ENCODE peak calls at places on chromosome 16, in seven cellular contexts. One of them, this sample, is unnamed.

GRCh38 chr16:27106305-27106704 is 39.6 kb downstream of the C16orf82 start:
- DNase-seq in H1: no peak
- DNase-seq in WTC11: no peak
- DNase-seq in CD4-positive, CD25-positive, alpha-beta regulatory T cell: no peak
- DNase-seq in AG04450: no peak
- DNase-seq in stimulated activated CD4-positive, alpha-beta T cell treated with anti-CD3 and anti-CD28 coated beads, Interleukin-2, amount 100 ng/mL, for 24 hours: no peak
- DNase-seq in A549: no peak
- DNase-seq in this sample: no peak

GRCh38 chr16:75202069-75202590 is 4.8 kb downstream of the CTRB2 start:
- DNase-seq in stimulated activated CD4-positive, alpha-beta T cell treated with anti-CD3 and anti-CD28 coated beads, Interleukin-2, amount 100 ng/mL, for 24 hours: no peak
- DNase-seq in WTC11: peak; percentile 4
- DNase-seq in A549: no peak
- DNase-seq in CD4-positive, CD25-positive, alpha-beta regulatory T cell: no peak
- DNase-seq in H1: no peak
- DNase-seq in AG04450: no peak
- DNase-seq in this sample: no peak

GRCh38 chr16:7849891-7850290 is 517.2 kb downstream of the RBFOX1 start:
- DNase-seq in WTC11: no peak
- DNase-seq in CD4-positive, CD25-positive, alpha-beta regulatory T cell: no peak
- DNase-seq in H1: no peak
- DNase-seq in A549: no peak
- DNase-seq in AG04450: no peak
- DNase-seq in stimulated activated CD4-positive, alpha-beta T cell treated with anti-CD3 and anti-CD28 coated beads, Interleukin-2, amount 100 ng/mL, for 24 hours: no peak
- DNase-seq in this sample: no peak

GRCh38 chr16:58493756-58494431 is 6.0 kb upstream of the NDRG4 start:
- DNase-seq in WTC11: no peak
- DNase-seq in CD4-positive, CD25-positive, alpha-beta regulatory T cell: no peak
- DNase-seq in H1: no peak
- DNase-seq in AG04450: no peak
- DNase-seq in A549: no peak
- DNase-seq in stimulated activated CD4-positive, alpha-beta T cell treated with anti-CD3 and anti-CD28 coated beads, Interleukin-2, amount 100 ng/mL, for 24 hours: no peak
- DNase-seq in this sample: no peak

GRCh38 chr16:70737377-70738082 is 51.7 kb upstream of the MTSS2 start:
- DNase-seq in stimulated activated CD4-positive, alpha-beta T cell treated with anti-CD3 and anti-CD28 coated beads, Interleukin-2, amount 100 ng/mL, for 24 hours: peak; percentile 79
- DNase-seq in A549: no peak
- DNase-seq in H1: no peak
- DNase-seq in CD4-positive, CD25-positive, alpha-beta regulatory T cell: peak; percentile 56
- DNase-seq in AG04450: peak; percentile 97
- DNase-seq in WTC11: no peak
- DNase-seq in this sample: peak; percentile 66

GRCh38 chr16:20904507-20905079 is 4.0 kb downstream of the LYRM1 start:
- DNase-seq in H1: no peak
- DNase-seq in stimulated activated CD4-positive, alpha-beta T cell treated with anti-CD3 and anti-CD28 coated beads, Interleukin-2, amount 100 ng/mL, for 24 hours: peak; percentile 20
- DNase-seq in AG04450: no peak
- DNase-seq in CD4-positive, CD25-positive, alpha-beta regulatory T cell: no peak
- DNase-seq in WTC11: no peak
- DNase-seq in A549: no peak
- DNase-seq in this sample: no peak

GRCh38 chr16:15644306-15644961 is 1.5 kb upstream of the MARF1 start:
- DNase-seq in stimulated activated CD4-positive, alpha-beta T cell treated with anti-CD3 and anti-CD28 coated beads, Interleukin-2, amount 100 ng/mL, for 24 hours: no peak
- DNase-seq in AG04450: no peak
- DNase-seq in CD4-positive, CD25-positive, alpha-beta regulatory T cell: no peak
- DNase-seq in WTC11: no peak
- DNase-seq in A549: peak; percentile 54
- DNase-seq in H1: no peak
- DNase-seq in this sample: no peak

GRCh38 chr16:54649846-54650245 is 280.8 kb upstream of the IRX5 start:
- DNase-seq in WTC11: no peak
- DNase-seq in AG04450: no peak
- DNase-seq in CD4-positive, CD25-positive, alpha-beta regulatory T cell: no peak
- DNase-seq in H1: no peak
- DNase-seq in A549: no peak
- DNase-seq in stimulated activated CD4-positive, alpha-beta T cell treated with anti-CD3 and anti-CD28 coated beads, Interleukin-2, amount 100 ng/mL, for 24 hours: no peak
- DNase-seq in this sample: no peak

GRCh38 chr16:56613706-56614105 is 5.3 kb downstream of the MT2A start:
- DNase-seq in A549: no peak
- DNase-seq in WTC11: no peak
- DNase-seq in H1: no peak
- DNase-seq in CD4-positive, CD25-positive, alpha-beta regulatory T cell: no peak
- DNase-seq in stimulated activated CD4-positive, alpha-beta T cell treated with anti-CD3 and anti-CD28 coated beads, Interleukin-2, amount 100 ng/mL, for 24 hours: no peak
- DNase-seq in AG04450: no peak
- DNase-seq in this sample: no peak

GRCh38 chr16:86946396-86946795 is 368.0 kb downstream of the FOXL1 start:
- DNase-seq in stimulated activated CD4-positive, alpha-beta T cell treated with anti-CD3 and anti-CD28 coated beads, Interleukin-2, amount 100 ng/mL, for 24 hours: no peak
- DNase-seq in WTC11: peak; percentile 28
- DNase-seq in CD4-positive, CD25-positive, alpha-beta regulatory T cell: no peak
- DNase-seq in AG04450: no peak
- DNase-seq in A549: peak; percentile 11
- DNase-seq in H1: no peak
- DNase-seq in this sample: peak; percentile 76

GRCh38 chr16:2237076-2237551 is 870 bp downstream of the DNASE1L2 start:
- DNase-seq in stimulated activated CD4-positive, alpha-beta T cell treated with anti-CD3 and anti-CD28 coated beads, Interleukin-2, amount 100 ng/mL, for 24 hours: no peak
- DNase-seq in AG04450: no peak
- DNase-seq in A549: no peak
- DNase-seq in H1: peak; percentile 64
- DNase-seq in CD4-positive, CD25-positive, alpha-beta regulatory T cell: no peak
- DNase-seq in WTC11: no peak
- DNase-seq in this sample: peak; percentile 88

GRCh38 chr16:86824751-86825310 is 246.5 kb downstream of the FOXL1 start:
- DNase-seq in H1: no peak
- DNase-seq in stimulated activated CD4-positive, alpha-beta T cell treated with anti-CD3 and anti-CD28 coated beads, Interleukin-2, amount 100 ng/mL, for 24 hours: no peak
- DNase-seq in WTC11: no peak
- DNase-seq in A549: no peak
- DNase-seq in CD4-positive, CD25-positive, alpha-beta regulatory T cell: no peak
- DNase-seq in AG04450: no peak
- DNase-seq in this sample: no peak

GRCh38 chr16:83968483-83968865 is 430 bp downstream of the NECAB2 start:
- DNase-seq in stimulated activated CD4-positive, alpha-beta T cell treated with anti-CD3 and anti-CD28 coated beads, Interleukin-2, amount 100 ng/mL, for 24 hours: no peak
- DNase-seq in A549: no peak
- DNase-seq in H1: no peak
- DNase-seq in AG04450: no peak
- DNase-seq in CD4-positive, CD25-positive, alpha-beta regulatory T cell: no peak
- DNase-seq in WTC11: no peak
- DNase-seq in this sample: peak; percentile 93

GRCh38 chr16:56192644-56192960 is 1.3 kb downstream of the GNAO1 start:
- DNase-seq in AG04450: no peak
- DNase-seq in WTC11: no peak
- DNase-seq in A549: no peak
- DNase-seq in CD4-positive, CD25-positive, alpha-beta regulatory T cell: no peak
- DNase-seq in H1: no peak
- DNase-seq in stimulated activated CD4-positive, alpha-beta T cell treated with anti-CD3 and anti-CD28 coated beads, Interleukin-2, amount 100 ng/mL, for 24 hours: no peak
- DNase-seq in this sample: no peak

GRCh38 chr16:85659336-85659735 is 29.4 kb downstream of the GINS2 start:
- DNase-seq in A549: no peak
- DNase-seq in H1: no peak
- DNase-seq in stimulated activated CD4-positive, alpha-beta T cell treated with anti-CD3 and anti-CD28 coated beads, Interleukin-2, amount 100 ng/mL, for 24 hours: no peak
- DNase-seq in AG04450: no peak
- DNase-seq in WTC11: no peak
- DNase-seq in CD4-positive, CD25-positive, alpha-beta regulatory T cell: no peak
- DNase-seq in this sample: no peak

GRCh38 chr16:12252616-12253015 is 276.1 kb downstream of the SNX29 start:
- DNase-seq in H1: no peak
- DNase-seq in AG04450: no peak
- DNase-seq in CD4-positive, CD25-positive, alpha-beta regulatory T cell: no peak
- DNase-seq in WTC11: no peak
- DNase-seq in stimulated activated CD4-positive, alpha-beta T cell treated with anti-CD3 and anti-CD28 coated beads, Interleukin-2, amount 100 ng/mL, for 24 hours: no peak
- DNase-seq in A549: no peak
- DNase-seq in this sample: no peak

GRCh38 chr16:87127061-87127765 is 190.0 kb downstream of the C16orf95 start:
- DNase-seq in AG04450: no peak
- DNase-seq in stimulated activated CD4-positive, alpha-beta T cell treated with anti-CD3 and anti-CD28 coated beads, Interleukin-2, amount 100 ng/mL, for 24 hours: no peak
- DNase-seq in CD4-positive, CD25-positive, alpha-beta regulatory T cell: no peak
- DNase-seq in WTC11: no peak
- DNase-seq in A549: no peak
- DNase-seq in H1: no peak
- DNase-seq in this sample: peak; percentile 60

GRCh38 chr16:65249768-65250167 is 127.9 kb upstream of the CDH11 start:
- DNase-seq in WTC11: peak; percentile 25
- DNase-seq in stimulated activated CD4-positive, alpha-beta T cell treated with anti-CD3 and anti-CD28 coated beads, Interleukin-2, amount 100 ng/mL, for 24 hours: no peak
- DNase-seq in A549: no peak
- DNase-seq in H1: no peak
- DNase-seq in CD4-positive, CD25-positive, alpha-beta regulatory T cell: no peak
- DNase-seq in AG04450: no peak
- DNase-seq in this sample: no peak

GRCh38 chr16:12260647-12261262 is 284.2 kb downstream of the SNX29 start:
- DNase-seq in AG04450: peak; percentile 55
- DNase-seq in CD4-positive, CD25-positive, alpha-beta regulatory T cell: no peak
- DNase-seq in WTC11: peak; percentile 62
- DNase-seq in A549: peak; percentile 71
- DNase-seq in stimulated activated CD4-positive, alpha-beta T cell treated with anti-CD3 and anti-CD28 coated beads, Interleukin-2, amount 100 ng/mL, for 24 hours: no peak
- DNase-seq in H1: peak; percentile 56
- DNase-seq in this sample: peak; percentile 85

GRCh38 chr16:46691720-46692119 is 2.3 kb downstream of the ORC6 start:
- DNase-seq in CD4-positive, CD25-positive, alpha-beta regulatory T cell: no peak
- DNase-seq in H1: no peak
- DNase-seq in A549: no peak
- DNase-seq in WTC11: no peak
- DNase-seq in AG04450: no peak
- DNase-seq in stimulated activated CD4-positive, alpha-beta T cell treated with anti-CD3 and anti-CD28 coated beads, Interleukin-2, amount 100 ng/mL, for 24 hours: no peak
- DNase-seq in this sample: no peak

GRCh38 chr16:10916534-10916933 is 25.7 kb downstream of the DEXI start:
- DNase-seq in AG04450: no peak
- DNase-seq in WTC11: no peak
- DNase-seq in stimulated activated CD4-positive, alpha-beta T cell treated with anti-CD3 and anti-CD28 coated beads, Interleukin-2, amount 100 ng/mL, for 24 hours: no peak
- DNase-seq in CD4-positive, CD25-positive, alpha-beta regulatory T cell: no peak
- DNase-seq in A549: no peak
- DNase-seq in H1: no peak
- DNase-seq in this sample: no peak

GRCh38 chr16:30600215-30600614 is 10.0 kb downstream of the ZNF689 start:
- DNase-seq in AG04450: no peak
- DNase-seq in H1: no peak
- DNase-seq in CD4-positive, CD25-positive, alpha-beta regulatory T cell: no peak
- DNase-seq in A549: no peak
- DNase-seq in WTC11: no peak
- DNase-seq in stimulated activated CD4-positive, alpha-beta T cell treated with anti-CD3 and anti-CD28 coated beads, Interleukin-2, amount 100 ng/mL, for 24 hours: no peak
- DNase-seq in this sample: no peak

GRCh38 chr16:24291932-24292331 is 35.8 kb downstream of the CACNG3 start:
- DNase-seq in WTC11: no peak
- DNase-seq in A549: no peak
- DNase-seq in H1: no peak
- DNase-seq in AG04450: no peak
- DNase-seq in stimulated activated CD4-positive, alpha-beta T cell treated with anti-CD3 and anti-CD28 coated beads, Interleukin-2, amount 100 ng/mL, for 24 hours: no peak
- DNase-seq in CD4-positive, CD25-positive, alpha-beta regulatory T cell: no peak
- DNase-seq in this sample: no peak

GRCh38 chr16:21083729-21084268 is 66.8 kb downstream of the DNAH3 start:
- DNase-seq in A549: peak; percentile 52
- DNase-seq in stimulated activated CD4-positive, alpha-beta T cell treated with anti-CD3 and anti-CD28 coated beads, Interleukin-2, amount 100 ng/mL, for 24 hours: peak; percentile 57
- DNase-seq in AG04450: no peak
- DNase-seq in CD4-positive, CD25-positive, alpha-beta regulatory T cell: peak; percentile 9
- DNase-seq in H1: peak; percentile 90
- DNase-seq in WTC11: peak; percentile 81
- DNase-seq in this sample: peak; percentile 61

GRCh38 chr16:50889746-50890145 is 147.9 kb downstream of the CYLD start:
- DNase-seq in WTC11: no peak
- DNase-seq in CD4-positive, CD25-positive, alpha-beta regulatory T cell: no peak
- DNase-seq in H1: peak; percentile 2
- DNase-seq in AG04450: no peak
- DNase-seq in stimulated activated CD4-positive, alpha-beta T cell treated with anti-CD3 and anti-CD28 coated beads, Interleukin-2, amount 100 ng/mL, for 24 hours: no peak
- DNase-seq in A549: no peak
- DNase-seq in this sample: no peak

GRCh38 chr16:89115216-89115949 is 21.7 kb downstream of the ACSF3 start:
- DNase-seq in WTC11: no peak
- DNase-seq in H1: no peak
- DNase-seq in stimulated activated CD4-positive, alpha-beta T cell treated with anti-CD3 and anti-CD28 coated beads, Interleukin-2, amount 100 ng/mL, for 24 hours: peak; percentile 84
- DNase-seq in AG04450: no peak
- DNase-seq in A549: no peak
- DNase-seq in CD4-positive, CD25-positive, alpha-beta regulatory T cell: peak; percentile 88
- DNase-seq in this sample: no peak

GRCh38 chr16:13957197-13958078 is 37.5 kb downstream of the ERCC4 start:
- DNase-seq in AG04450: peak; percentile 80
- DNase-seq in CD4-positive, CD25-positive, alpha-beta regulatory T cell: no peak
- DNase-seq in A549: peak; percentile 99
- DNase-seq in WTC11: no peak
- DNase-seq in H1: no peak
- DNase-seq in stimulated activated CD4-positive, alpha-beta T cell treated with anti-CD3 and anti-CD28 coated beads, Interleukin-2, amount 100 ng/mL, for 24 hours: peak; percentile 17
- DNase-seq in this sample: no peak

GRCh38 chr16:84878770-84879169 is 59.0 kb downstream of the CRISPLD2 start:
- DNase-seq in stimulated activated CD4-positive, alpha-beta T cell treated with anti-CD3 and anti-CD28 coated beads, Interleukin-2, amount 100 ng/mL, for 24 hours: no peak
- DNase-seq in H1: no peak
- DNase-seq in AG04450: no peak
- DNase-seq in CD4-positive, CD25-positive, alpha-beta regulatory T cell: no peak
- DNase-seq in A549: no peak
- DNase-seq in WTC11: no peak
- DNase-seq in this sample: no peak

GRCh38 chr16:17395849-17396480 is 74.8 kb downstream of the XYLT1 start:
- DNase-seq in stimulated activated CD4-positive, alpha-beta T cell treated with anti-CD3 and anti-CD28 coated beads, Interleukin-2, amount 100 ng/mL, for 24 hours: no peak
- DNase-seq in WTC11: no peak
- DNase-seq in A549: no peak
- DNase-seq in AG04450: no peak
- DNase-seq in H1: no peak
- DNase-seq in CD4-positive, CD25-positive, alpha-beta regulatory T cell: no peak
- DNase-seq in this sample: no peak

GRCh38 chr16:1137604-1138003 is 15.3 kb upstream of the CACNA1H start:
- DNase-seq in H1: no peak
- DNase-seq in AG04450: no peak
- DNase-seq in CD4-positive, CD25-positive, alpha-beta regulatory T cell: no peak
- DNase-seq in WTC11: no peak
- DNase-seq in stimulated activated CD4-positive, alpha-beta T cell treated with anti-CD3 and anti-CD28 coated beads, Interleukin-2, amount 100 ng/mL, for 24 hours: no peak
- DNase-seq in A549: no peak
- DNase-seq in this sample: no peak

GRCh38 chr16:58501242-58502131 is 1.5 kb downstream of the NDRG4 start:
- DNase-seq in H1: peak; percentile 93
- DNase-seq in stimulated activated CD4-positive, alpha-beta T cell treated with anti-CD3 and anti-CD28 coated beads, Interleukin-2, amount 100 ng/mL, for 24 hours: peak; percentile 61
- DNase-seq in CD4-positive, CD25-positive, alpha-beta regulatory T cell: peak; percentile 28
- DNase-seq in AG04450: no peak
- DNase-seq in WTC11: peak; percentile 88
- DNase-seq in A549: no peak
- DNase-seq in this sample: peak; percentile 98

GRCh38 chr16:77499373-77500285 is 64.8 kb upstream of the ADAMTS18 start:
- DNase-seq in H1: no peak
- DNase-seq in CD4-positive, CD25-positive, alpha-beta regulatory T cell: no peak
- DNase-seq in WTC11: peak; percentile 8
- DNase-seq in stimulated activated CD4-positive, alpha-beta T cell treated with anti-CD3 and anti-CD28 coated beads, Interleukin-2, amount 100 ng/mL, for 24 hours: no peak
- DNase-seq in A549: peak; percentile 36
- DNase-seq in AG04450: no peak
- DNase-seq in this sample: no peak

GRCh38 chr16:88466175-88466862 is 13.2 kb downstream of the ZFPM1 start:
- DNase-seq in A549: no peak
- DNase-seq in CD4-positive, CD25-positive, alpha-beta regulatory T cell: no peak
- DNase-seq in WTC11: no peak
- DNase-seq in H1: no peak
- DNase-seq in AG04450: no peak
- DNase-seq in stimulated activated CD4-positive, alpha-beta T cell treated with anti-CD3 and anti-CD28 coated beads, Interleukin-2, amount 100 ng/mL, for 24 hours: no peak
- DNase-seq in this sample: no peak

This sample was measured in H7.